ENCODE peak calls at places on chromosomes 13 and 19, in ten cellular contexts. One of them, this sample, is unnamed.

GRCh38 chr13:32045963-32046785 is 14.6 kb downstream of the FRY start:
- DNase-seq in cardiac muscle cell: peak; percentile 87
- DNase-seq in amniotic epithelial cell: peak; percentile 81
- DNase-seq in CD8-positive, alpha-beta T cell: no peak
- DNase-seq in MV-4-11: peak; percentile 89
- DNase-seq in PC-3: no peak
- DNase-seq in stimulated activated naive CD8-positive, alpha-beta T cell treated with anti-CD3 and anti-CD28 coated beads, Interleukin-15, Interleukin-2, amounts not matched to agents 100 U/mL and 50 U/mL, for 24 hours: no peak
- DNase-seq in aorta: no peak
- DNase-seq in NCI-H82: no peak
- DNase-seq in M059J: peak; percentile 38
- DNase-seq in this sample: no peak

GRCh38 chr13:111630411-111630810 is 310.0 kb downstream of the TEX29 start:
- DNase-seq in stimulated activated naive CD8-positive, alpha-beta T cell treated with anti-CD3 and anti-CD28 coated beads, Interleukin-15, Interleukin-2, amounts not matched to agents 100 U/mL and 50 U/mL, for 24 hours: no peak
- DNase-seq in amniotic epithelial cell: no peak
- DNase-seq in M059J: no peak
- DNase-seq in PC-3: no peak
- DNase-seq in cardiac muscle cell: no peak
- DNase-seq in NCI-H82: no peak
- DNase-seq in CD8-positive, alpha-beta T cell: no peak
- DNase-seq in MV-4-11: no peak
- DNase-seq in aorta: no peak
- DNase-seq in this sample: no peak

GRCh38 chr13:48318714-48319457 is 15.3 kb downstream of the RB1 start:
- DNase-seq in PC-3: no peak
- DNase-seq in cardiac muscle cell: peak; percentile 20
- DNase-seq in M059J: no peak
- DNase-seq in stimulated activated naive CD8-positive, alpha-beta T cell treated with anti-CD3 and anti-CD28 coated beads, Interleukin-15, Interleukin-2, amounts not matched to agents 100 U/mL and 50 U/mL, for 24 hours: no peak
- DNase-seq in aorta: peak; percentile 68
- DNase-seq in CD8-positive, alpha-beta T cell: no peak
- DNase-seq in NCI-H82: no peak
- DNase-seq in MV-4-11: no peak
- DNase-seq in amniotic epithelial cell: peak; percentile 35
- DNase-seq in this sample: no peak

GRCh38 chr19:15159251-15159650 is 41.5 kb downstream of the NOTCH3 start:
- DNase-seq in MV-4-11: peak; percentile 81
- DNase-seq in PC-3: peak; percentile 16
- DNase-seq in stimulated activated naive CD8-positive, alpha-beta T cell treated with anti-CD3 and anti-CD28 coated beads, Interleukin-15, Interleukin-2, amounts not matched to agents 100 U/mL and 50 U/mL, for 24 hours: no peak
- DNase-seq in amniotic epithelial cell: peak; percentile 32
- DNase-seq in CD8-positive, alpha-beta T cell: no peak
- DNase-seq in cardiac muscle cell: no peak
- DNase-seq in aorta: no peak
- DNase-seq in NCI-H82: no peak
- DNase-seq in M059J: no peak
- DNase-seq in this sample: no peak

GRCh38 chr13:109509154-109509905 is 277.1 kb downstream of the IRS2 start:
- DNase-seq in NCI-H82: no peak
- DNase-seq in CD8-positive, alpha-beta T cell: no peak
- DNase-seq in PC-3: peak; percentile 38
- DNase-seq in M059J: peak; percentile 51
- DNase-seq in cardiac muscle cell: peak; percentile 55
- DNase-seq in amniotic epithelial cell: peak; percentile 82
- DNase-seq in stimulated activated naive CD8-positive, alpha-beta T cell treated with anti-CD3 and anti-CD28 coated beads, Interleukin-15, Interleukin-2, amounts not matched to agents 100 U/mL and 50 U/mL, for 24 hours: no peak
- DNase-seq in aorta: no peak
- DNase-seq in MV-4-11: no peak
- DNase-seq in this sample: peak; percentile 57

GRCh38 chr13:59024434-59024833 is 1139.3 kb downstream of the DIAPH3 start:
- DNase-seq in stimulated activated naive CD8-positive, alpha-beta T cell treated with anti-CD3 and anti-CD28 coated beads, Interleukin-15, Interleukin-2, amounts not matched to agents 100 U/mL and 50 U/mL, for 24 hours: no peak
- DNase-seq in M059J: no peak
- DNase-seq in cardiac muscle cell: no peak
- DNase-seq in NCI-H82: no peak
- DNase-seq in MV-4-11: peak; percentile 80
- DNase-seq in PC-3: no peak
- DNase-seq in CD8-positive, alpha-beta T cell: no peak
- DNase-seq in amniotic epithelial cell: peak; percentile 43
- DNase-seq in aorta: no peak
- DNase-seq in this sample: no peak

GRCh38 chr19:2324220-2324948 is 4.0 kb downstream of the LSM7 start:
- DNase-seq in aorta: no peak
- DNase-seq in NCI-H82: no peak
- DNase-seq in MV-4-11: no peak
- DNase-seq in cardiac muscle cell: no peak
- DNase-seq in CD8-positive, alpha-beta T cell: no peak
- DNase-seq in stimulated activated naive CD8-positive, alpha-beta T cell treated with anti-CD3 and anti-CD28 coated beads, Interleukin-15, Interleukin-2, amounts not matched to agents 100 U/mL and 50 U/mL, for 24 hours: no peak
- DNase-seq in M059J: no peak
- DNase-seq in PC-3: no peak
- DNase-seq in amniotic epithelial cell: no peak
- DNase-seq in this sample: no peak

GRCh38 chr19:58519087-58519354 is 589 bp downstream of the ZBTB45 start:
- DNase-seq in amniotic epithelial cell: peak; percentile 67
- DNase-seq in CD8-positive, alpha-beta T cell: no peak
- DNase-seq in NCI-H82: peak; percentile 89
- DNase-seq in aorta: peak; percentile 82
- DNase-seq in PC-3: peak; percentile 77
- DNase-seq in cardiac muscle cell: peak; percentile 82
- DNase-seq in MV-4-11: peak; percentile 71
- DNase-seq in M059J: peak; percentile 75
- DNase-seq in stimulated activated naive CD8-positive, alpha-beta T cell treated with anti-CD3 and anti-CD28 coated beads, Interleukin-15, Interleukin-2, amounts not matched to agents 100 U/mL and 50 U/mL, for 24 hours: peak; percentile 64
- DNase-seq in this sample: peak; percentile 37

GRCh38 chr13:26497991-26498423 is 59.5 kb upstream of the WASF3 start:
- DNase-seq in cardiac muscle cell: peak; percentile 71
- DNase-seq in PC-3: peak; percentile 3
- DNase-seq in NCI-H82: no peak
- DNase-seq in amniotic epithelial cell: peak; percentile 77
- DNase-seq in MV-4-11: no peak
- DNase-seq in CD8-positive, alpha-beta T cell: no peak
- DNase-seq in aorta: no peak
- DNase-seq in M059J: peak; percentile 69
- DNase-seq in stimulated activated naive CD8-positive, alpha-beta T cell treated with anti-CD3 and anti-CD28 coated beads, Interleukin-15, Interleukin-2, amounts not matched to agents 100 U/mL and 50 U/mL, for 24 hours: no peak
- DNase-seq in this sample: no peak

GRCh38 chr13:32857689-32858088 is 158.5 kb upstream of the KL start:
- DNase-seq in PC-3: no peak
- DNase-seq in cardiac muscle cell: no peak
- DNase-seq in stimulated activated naive CD8-positive, alpha-beta T cell treated with anti-CD3 and anti-CD28 coated beads, Interleukin-15, Interleukin-2, amounts not matched to agents 100 U/mL and 50 U/mL, for 24 hours: no peak
- DNase-seq in CD8-positive, alpha-beta T cell: no peak
- DNase-seq in MV-4-11: no peak
- DNase-seq in aorta: no peak
- DNase-seq in amniotic epithelial cell: no peak
- DNase-seq in M059J: no peak
- DNase-seq in NCI-H82: no peak
- DNase-seq in this sample: no peak

GRCh38 chr13:110913322-110913721 is 1.5 kb downstream of the ANKRD10 start:
- DNase-seq in PC-3: peak; percentile 49
- DNase-seq in cardiac muscle cell: no peak
- DNase-seq in NCI-H82: peak; percentile 52
- DNase-seq in M059J: peak; percentile 28
- DNase-seq in MV-4-11: peak; percentile 20
- DNase-seq in stimulated activated naive CD8-positive, alpha-beta T cell treated with anti-CD3 and anti-CD28 coated beads, Interleukin-15, Interleukin-2, amounts not matched to agents 100 U/mL and 50 U/mL, for 24 hours: no peak
- DNase-seq in CD8-positive, alpha-beta T cell: no peak
- DNase-seq in aorta: no peak
- DNase-seq in amniotic epithelial cell: no peak
- DNase-seq in this sample: peak; percentile 46

GRCh38 chr19:27779953-27780352 is 1433.0 kb downstream of the UQCRFS1 start:
- DNase-seq in cardiac muscle cell: no peak
- DNase-seq in NCI-H82: no peak
- DNase-seq in stimulated activated naive CD8-positive, alpha-beta T cell treated with anti-CD3 and anti-CD28 coated beads, Interleukin-15, Interleukin-2, amounts not matched to agents 100 U/mL and 50 U/mL, for 24 hours: no peak
- DNase-seq in PC-3: no peak
- DNase-seq in aorta: no peak
- DNase-seq in CD8-positive, alpha-beta T cell: no peak
- DNase-seq in MV-4-11: peak; percentile 97
- DNase-seq in amniotic epithelial cell: no peak
- DNase-seq in M059J: no peak
- DNase-seq in this sample: no peak

GRCh38 chr19:16801599-16801998 is 27.6 kb upstream of the SIN3B start:
- DNase-seq in PC-3: peak; percentile 61
- DNase-seq in aorta: no peak
- DNase-seq in stimulated activated naive CD8-positive, alpha-beta T cell treated with anti-CD3 and anti-CD28 coated beads, Interleukin-15, Interleukin-2, amounts not matched to agents 100 U/mL and 50 U/mL, for 24 hours: no peak
- DNase-seq in CD8-positive, alpha-beta T cell: no peak
- DNase-seq in cardiac muscle cell: peak; percentile 47
- DNase-seq in amniotic epithelial cell: peak; percentile 83
- DNase-seq in MV-4-11: peak; percentile 67
- DNase-seq in NCI-H82: peak; percentile 29
- DNase-seq in M059J: peak; percentile 72
- DNase-seq in this sample: no peak

GRCh38 chr13:28099396-28100148 is 804 bp downstream of the FLT3 start:
- DNase-seq in M059J: no peak
- DNase-seq in amniotic epithelial cell: no peak
- DNase-seq in PC-3: no peak
- DNase-seq in stimulated activated naive CD8-positive, alpha-beta T cell treated with anti-CD3 and anti-CD28 coated beads, Interleukin-15, Interleukin-2, amounts not matched to agents 100 U/mL and 50 U/mL, for 24 hours: no peak
- DNase-seq in NCI-H82: peak; percentile 23
- DNase-seq in MV-4-11: peak; percentile 33
- DNase-seq in cardiac muscle cell: no peak
- DNase-seq in aorta: no peak
- DNase-seq in CD8-positive, alpha-beta T cell: no peak
- DNase-seq in this sample: no peak